ENCODE peak calls at places on chromosomes 6 and 20, in seven cellular contexts. M, Z, B, D, F, L and C are unnamed samples.

GRCh38 chr20:4961746-4962145 is 39.6 kb downstream of the SLC23A2 start:
- DNase-seq in D (no peak), F (peak; percentile 41), B (no peak), M (no peak), L (no peak), Z (peak; percentile 99), C (no peak)

GRCh38 chr6:31004285-31004684 is 6.0 kb upstream of the MUC22 start:
- DNase-seq in F (no peak), M (no peak), L (no peak), Z (no peak), D (no peak), B (no peak), C (no peak)

GRCh38 chr6:105136433-105137350 is 43.1 kb downstream of the POPDC3 start:
- DNase-seq in M (peak; percentile 67), F (peak; percentile 52), L (peak; percentile 55), Z (no peak), B (peak; percentile 88), D (peak; percentile 23), C (peak; percentile 36)

GRCh38 chr20:58017237-58017969 is 211.1 kb downstream of the ANKRD60 start:
- DNase-seq in L (peak; percentile 81), Z (peak; percentile 34), F (no peak), M (no peak), D (peak; percentile 80), B (no peak), C (no peak)

GRCh38 chr6:118197539-118197938 is 290.5 kb downstream of the SLC35F1 start:
- DNase-seq in D (no peak), M (no peak), Z (no peak), B (no peak), F (no peak), L (no peak), C (no peak)

GRCh38 chr6:7137335-7138106 is 29.8 kb downstream of the RREB1 start:
- DNase-seq in D (peak; percentile 71), Z (no peak), B (peak; percentile 72), L (peak; percentile 61), M (no peak), F (peak; percentile 52), C (peak; percentile 76)

GRCh38 chr6:158158748-158159147 is 9.3 kb downstream of the SERAC1 start:
- DNase-seq in D (no peak), B (no peak), L (no peak), M (no peak), Z (no peak), F (no peak), C (no peak)

GRCh38 chr6:129497591-129498555 is 212.1 kb downstream of the ARHGAP18 start:
- DNase-seq in F (no peak), D (no peak), M (no peak), B (no peak), L (no peak), Z (no peak), C (no peak)

GRCh38 chr6:87846446-87846845 is 144.4 kb upstream of the AKIRIN2 start:
- DNase-seq in B (no peak), D (no peak), Z (no peak), F (no peak), L (no peak), M (no peak), C (no peak)

GRCh38 chr6:158068893-158069799 is 87.5 kb downstream of the SYNJ2 start:
- DNase-seq in M (peak; percentile 32), D (peak; percentile 62), Z (no peak), B (peak; percentile 51), L (peak; percentile 84), F (no peak), C (no peak)

GRCh38 chr20:64210661-64211369 is 44.7 kb upstream of the PCMTD2 start:
- DNase-seq in D (no peak), Z (no peak), F (no peak), M (no peak), L (no peak), B (no peak), C (no peak)

GRCh38 chr20:49915380-49916145 is at the start of gene SPATA2:
- DNase-seq in M (peak; percentile 97), B (peak; percentile 97), L (peak; percentile 97), Z (peak; percentile 98), D (peak; percentile 94), F (peak; percentile 98), C (peak; percentile 96)

GRCh38 chr6:36858407-36858981 is 16.1 kb downstream of the PPIL1 start:
- DNase-seq in D (no peak), F (no peak), B (peak; percentile 67), L (no peak), Z (peak; percentile 46), M (peak; percentile 74), C (no peak)

GRCh38 chr6:363909-364308 is 27.6 kb upstream of the IRF4 start:
- DNase-seq in M (no peak), D (no peak), L (no peak), B (no peak), Z (no peak), F (no peak), C (no peak)

GRCh38 chr20:38430679-38431325 is 4.3 kb downstream of the SNHG17 start:
- DNase-seq in F (peak; percentile 43), M (no peak), Z (no peak), B (no peak), D (no peak), L (no peak), C (no peak)

GRCh38 chr20:38427655-38428023 is 7.5 kb downstream of the SNHG17 start:
- DNase-seq in L (no peak), D (no peak), B (no peak), Z (no peak), F (peak; percentile 55), M (no peak), C (no peak)

GRCh38 chr20:38426498-38426897 is 8.6 kb downstream of the SNHG17 start:
- DNase-seq in M (no peak), B (no peak), L (no peak), F (no peak), Z (no peak), D (no peak), C (no peak)

GRCh38 chr20:38428800-38429199 is 6.3 kb downstream of the SNHG17 start:
- DNase-seq in F (no peak), Z (no peak), M (no peak), B (no peak), L (no peak), D (no peak), C (no peak)

DNA sequence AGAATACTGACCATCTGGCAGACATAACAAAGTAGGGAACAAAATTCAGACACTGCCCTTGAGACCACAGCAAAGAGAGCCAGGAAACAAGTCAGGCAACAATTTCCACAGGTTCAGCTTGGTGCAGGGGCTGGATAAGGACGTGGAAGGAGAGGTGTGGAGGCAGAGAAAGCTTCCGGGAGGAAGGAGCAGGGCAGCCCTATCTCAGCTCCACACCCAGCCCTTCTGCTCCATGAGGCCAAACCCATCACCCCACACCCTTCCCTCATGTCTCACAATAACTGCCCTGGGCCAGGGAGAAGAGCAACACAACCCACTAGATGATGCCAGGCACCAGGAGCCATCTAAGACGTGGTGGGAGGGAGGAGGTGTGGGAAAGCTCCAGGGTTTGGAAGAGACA is 5.8 kb downstream of the SNHG17 start:
- DNase-seq in M (no peak), D (no peak), L (no peak), F (no peak), B (no peak), Z (no peak), C (peak; percentile 74)
- TF ChIP-seq POLR2A in M (no peak), D (no peak), L (no peak), F (no peak), B (no peak), Z (no peak), C (no peak)

GRCh38 chr6:3162565-3163247 is 5.4 kb upstream of the TUBB2A start:
- DNase-seq in F (peak; percentile 81), L (peak; percentile 82), D (peak; percentile 63), M (peak; percentile 68), Z (peak; percentile 80), B (peak; percentile 86), C (peak; percentile 90)
- TF ChIP-seq POLR2A in F (peak; percentile 70), L (peak; percentile 77), D (no peak), M (no peak), Z (peak; percentile 66), B (peak; percentile 62), C (peak; percentile 73)

GRCh38 chr6:100376103-100376502 is 88.6 kb downstream of the SIM1 start:
- DNase-seq in L (no peak), B (no peak), M (no peak), F (no peak), D (no peak), Z (no peak), C (no peak)
- TF ChIP-seq POLR2A in L (no peak), B (no peak), M (no peak), F (no peak), D (no peak), Z (no peak), C (no peak)

DNA sequence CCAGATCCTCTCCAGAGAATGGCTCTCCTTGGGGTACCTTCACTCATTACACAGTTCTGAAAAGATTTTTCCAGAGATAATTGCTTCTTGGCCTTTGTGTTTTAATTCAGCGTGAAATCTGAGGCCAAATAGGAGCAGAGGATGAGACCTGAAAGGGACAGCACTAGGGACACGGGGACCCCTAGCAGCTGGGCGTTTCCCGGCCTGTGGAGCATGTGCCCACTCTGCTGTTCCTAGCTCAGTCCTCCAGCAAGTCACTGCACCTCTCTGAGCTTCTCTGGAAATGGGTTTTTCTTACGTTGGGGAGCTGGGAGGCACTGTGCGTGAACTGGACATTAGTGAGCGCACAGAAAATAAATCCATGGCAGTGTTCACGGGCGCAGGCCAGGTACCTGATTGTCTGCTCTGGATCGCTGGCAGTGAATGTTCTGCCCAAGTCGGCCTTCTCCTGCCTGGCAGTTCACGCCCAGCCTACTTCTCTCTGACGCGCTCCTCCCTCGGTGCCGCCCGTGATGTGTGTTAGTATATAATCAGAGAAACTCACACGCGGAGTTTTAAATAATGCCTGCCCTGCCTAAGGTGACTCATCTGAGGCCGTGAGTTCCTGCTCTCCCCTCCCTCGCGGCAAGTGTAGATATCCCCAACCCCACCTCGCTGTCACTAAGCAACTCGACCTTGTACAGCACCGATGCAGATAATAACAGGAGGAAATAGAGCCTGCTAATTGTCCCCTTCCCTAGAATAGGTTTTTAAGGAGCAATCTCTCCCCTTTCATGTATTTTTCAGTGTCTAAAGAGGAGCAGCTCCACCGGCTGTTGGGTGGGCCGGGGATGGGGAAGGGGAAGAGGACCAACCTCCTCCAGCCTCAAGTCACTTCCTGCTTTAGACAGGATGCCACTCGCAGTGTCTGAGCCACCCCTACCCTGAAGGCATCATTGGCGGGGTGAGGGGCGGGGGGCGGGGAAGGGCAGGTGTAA is 2.7 kb upstream of the TUBB2A start:
- DNase-seq in M (no peak), L (peak; percentile 84), Z (peak; percentile 41), D (peak; percentile 77), F (peak; percentile 29), B (no peak), C (peak; percentile 97)
- TF ChIP-seq POLR2A in M (no peak), L (peak; percentile 61), Z (no peak), D (no peak), F (no peak), B (peak; percentile 23), C (peak; percentile 79)